ENCODE peak calls at places on chromosomes 13 and 19, in ten cellular contexts. I is cerebellum; W is EL; K is heart left ventricle; N is NCI-H1105 treated with DMSO at 0.1 percent for 48 hours; P is dorsolateral prefrontal cortex; F is non-pigmented ciliary epithelial cell; E is epithelial cell of esophagus; A is activated CD4-positive, alpha-beta T cell treated with anti-CD3 and anti-CD28 coated beads, Interleukin-2, amount 50 U/mL, for 1 hour; Q is NCI-H510A. G is an unnamed sample.

GRCh38 chr19:22882797-22883196 is 50.7 kb downstream of the ZNF723 start:
- DNase-seq in I (peak; percentile 8), W (peak; percentile 19), K (no peak), N (peak; percentile 41), P (no peak), F (peak; percentile 2), E (peak; percentile 53), A (no peak), Q (no peak), G (peak; percentile 67)

GRCh38 chr13:27194895-27195764 is 23.5 kb upstream of the USP12 start:
- DNase-seq in I (no peak), W (peak; percentile 94), K (no peak), N (no peak), P (no peak), F (peak; percentile 85), E (peak; percentile 91), A (no peak), Q (no peak), G (no peak)

GRCh38 chr19:49442354-49442753 is 1.0 kb upstream of the SLC17A7 start:
- DNase-seq in I (peak; percentile 82), W (peak; percentile 36), K (peak; percentile 23), N (no peak), P (no peak), F (no peak), E (no peak), A (no peak), Q (no peak), G (no peak)

GRCh38 chr19:49340069-49340864 is 5.1 kb downstream of the CD37 start:
- DNase-seq in I (no peak), W (no peak), K (peak; percentile 83), N (peak; percentile 82), P (no peak), F (no peak), E (peak; percentile 14), A (no peak), Q (no peak), G (no peak)

GRCh38 chr19:56873493-56873892 is 33.0 kb upstream of the PEG3 start:
- DNase-seq in I (no peak), W (no peak), K (no peak), N (no peak), P (no peak), F (no peak), E (no peak), A (no peak), Q (no peak), G (no peak)

GRCh38 chr19:58095328-58095727 is 2.7 kb downstream of the ZSCAN18 start:
- DNase-seq in I (no peak), W (no peak), K (no peak), N (no peak), P (no peak), F (no peak), E (no peak), A (no peak), Q (no peak), G (no peak)

GRCh38 chr19:39405930-39406655 is 554 bp upstream of the ZFP36 start:
- DNase-seq in I (no peak), W (no peak), K (no peak), N (no peak), P (no peak), F (no peak), E (peak; percentile 65), A (peak; percentile 93), Q (no peak), G (no peak)

GRCh38 chr13:89687066-89687465 is 1660.4 kb upstream of the MIR17HG start:
- DNase-seq in I (no peak), W (no peak), K (no peak), N (no peak), P (no peak), F (no peak), E (no peak), A (no peak), Q (no peak), G (no peak)

GRCh38 chr13:30094015-30094533 is 213.3 kb downstream of the KATNAL1 start:
- DNase-seq in I (no peak), W (no peak), K (no peak), N (no peak), P (no peak), F (no peak), E (no peak), A (no peak), Q (no peak), G (no peak)

G was measured in globus pallidus.